ENCODE peak calls at places on chromosomes 7 and 10, in ten cellular contexts. C is stimulated activated CD4-positive, alpha-beta T cell treated with anti-CD3 and anti-CD28 coated beads, Interleukin-2, amount 100 ng/mL, for 24 hours; Z is GF-D8; M is upper lobe of right lung; N is posterior vena cava; H is stimulated activated CD8-positive, alpha-beta memory T cell treated with anti-CD3 and anti-CD28 coated beads, Interleukin-7, amount 100 ng/mL, for 24 hours; T is A549; X is HuH-7.5; J is amniotic stem cell; B is CD4-positive, alpha-beta memory T cell. V is an unnamed sample.

GRCh38 chr7:148340881-148341280 is 249.7 kb upstream of the C7orf33 start:
- DNase-seq in J (no peak), C (no peak), T (no peak), X (no peak), M (no peak), H (no peak), N (no peak), B (no peak), Z (no peak), V (no peak)

GRCh38 chr7:101875215-101875846 is 57.9 kb downstream of the CUX1 start:
- DNase-seq in B (no peak), Z (no peak), T (no peak), C (no peak), X (no peak), N (no peak), H (no peak), M (no peak), J (no peak), V (no peak)

GRCh38 chr7:135771961-135772638 is 23.5 kb upstream of the FAM180A start:
- DNase-seq in M (no peak), B (no peak), X (no peak), N (no peak), J (no peak), T (no peak), Z (peak; percentile 11), H (no peak), C (no peak), V (peak; percentile 54)

GRCh38 chr10:87861566-87861952 is 1.8 kb downstream of the KLLN start:
- DNase-seq in T (no peak), X (peak; percentile 73), J (no peak), B (no peak), H (no peak), M (peak; percentile 88), N (peak; percentile 89), C (peak; percentile 32), Z (peak; percentile 53), V (no peak)

GRCh38 chr10:124339119-124339807 is 79.5 kb downstream of the OAT start:
- DNase-seq in H (no peak), X (no peak), B (no peak), J (no peak), Z (no peak), N (peak; percentile 58), C (no peak), M (peak; percentile 52), T (no peak), V (no peak)

GRCh38 chr7:102193806-102194205 is 92.9 kb upstream of the SH2B2 start:
- DNase-seq in Z (no peak), M (no peak), C (no peak), B (no peak), N (no peak), X (no peak), J (no peak), H (no peak), T (no peak), V (peak; percentile 29)

GRCh38 chr10:34256216-34256615 is 558.9 kb downstream of the PARD3 start:
- DNase-seq in C (no peak), N (no peak), T (no peak), X (no peak), J (no peak), B (no peak), M (no peak), Z (no peak), H (no peak), V (no peak)

GRCh38 chr7:15780271-15780670 is 93.8 kb upstream of the MEOX2 start:
- DNase-seq in M (no peak), C (no peak), Z (no peak), T (no peak), N (no peak), B (no peak), H (no peak), X (no peak), J (no peak), V (peak; percentile 35)

GRCh38 chr10:49745756-49746155 is 16.4 kb downstream of the OGDHL start:
- DNase-seq in T (no peak), Z (no peak), N (no peak), B (no peak), M (no peak), J (no peak), C (no peak), H (no peak), X (no peak), V (no peak)

GRCh38 chr10:82813856-82814255 is 938.9 kb downstream of the NRG3 start:
- DNase-seq in N (no peak), C (no peak), B (no peak), T (no peak), Z (no peak), J (no peak), H (no peak), M (no peak), X (no peak), V (no peak)

GRCh38 chr7:135755351-135755753 is 6.7 kb upstream of the FAM180A start:
- DNase-seq in T (no peak), H (no peak), B (no peak), Z (no peak), C (no peak), M (no peak), N (no peak), J (no peak), X (no peak), V (no peak)

GRCh38 chr10:29646238-29646902 is 11.6 kb upstream of the SVIL start:
- DNase-seq in X (no peak), J (peak; percentile 80), H (no peak), T (no peak), B (no peak), N (no peak), M (no peak), C (no peak), Z (no peak), V (peak; percentile 61)

GRCh38 chr7:16347461-16348192 is 73.7 kb downstream of the CRPPA start:
- DNase-seq in M (no peak), N (no peak), B (no peak), J (no peak), Z (peak; percentile 53), T (no peak), H (no peak), C (no peak), X (no peak), V (no peak)

GRCh38 chr7:157009778-157010587 is 480 bp downstream of the MNX1 start:
- DNase-seq in Z (no peak), T (peak; percentile 60), B (no peak), H (no peak), M (no peak), N (no peak), J (no peak), C (no peak), X (no peak), V (peak; percentile 55)

GRCh38 chr7:37683263-37684120 is at the start of gene GPR141:
- DNase-seq in Z (peak; percentile 96), X (no peak), J (no peak), N (no peak), C (no peak), B (no peak), H (no peak), M (no peak), T (no peak), V (peak; percentile 88)

GRCh38 chr10:132410779-132411532 is 14.0 kb downstream of the PWWP2B start:
- DNase-seq in C (no peak), N (no peak), M (no peak), H (no peak), T (no peak), J (no peak), X (no peak), B (no peak), Z (no peak), V (no peak)

GRCh38 chr10:77899080-77899477 is 27.5 kb downstream of the DLG5 start:
- DNase-seq in N (no peak), Z (peak; percentile 41), X (no peak), M (no peak), J (peak; percentile 25), B (no peak), C (no peak), T (no peak), H (no peak), V (peak; percentile 75)

GRCh38 chr7:42232275-42232674 is 4.7 kb downstream of the GLI3 start:
- DNase-seq in C (no peak), J (no peak), M (no peak), B (no peak), N (no peak), Z (no peak), H (no peak), T (no peak), X (no peak), V (peak; percentile 91)

GRCh38 chr10:7611909-7612308 is 54.9 kb downstream of the ITIH5 start:
- DNase-seq in C (no peak), N (no peak), M (no peak), H (no peak), X (no peak), Z (no peak), B (no peak), T (no peak), J (no peak), V (no peak)

GRCh38 chr7:78587443-78588044 is 789.0 kb downstream of the PHTF2 start:
- DNase-seq in X (no peak), J (no peak), N (no peak), H (no peak), M (no peak), C (no peak), B (no peak), T (peak; percentile 4), Z (no peak), V (no peak)

GRCh38 chr7:124276005-124276606 is 243.2 kb upstream of the TMEM229A start:
- DNase-seq in T (peak; percentile 1), C (peak; percentile 5), H (no peak), B (no peak), N (no peak), M (no peak), Z (no peak), J (no peak), X (no peak), V (peak; percentile 48)

GRCh38 chr7:37354661-37355131 is 94.0 kb downstream of the ELMO1 start:
- DNase-seq in M (peak; percentile 73), T (no peak), C (peak; percentile 67), B (peak; percentile 74), X (peak; percentile 20), Z (peak; percentile 99), N (peak; percentile 91), H (no peak), J (no peak), V (peak; percentile 91)

GRCh38 chr10:48493083-48493871 is 111.6 kb downstream of the ARHGAP22 start:
- DNase-seq in T (no peak), M (peak; percentile 74), Z (peak; percentile 47), X (no peak), H (no peak), C (no peak), B (no peak), N (no peak), J (no peak), V (no peak)

GRCh38 chr7:157704365-157704764 is 367.6 kb downstream of the DNAJB6 start:
- DNase-seq in T (no peak), N (peak; percentile 34), H (no peak), C (no peak), Z (no peak), X (no peak), M (no peak), J (no peak), B (no peak), V (no peak)

GRCh38 chr7:150451097-150451793 is 815 bp downstream of the GIMAP8 start:
- DNase-seq in N (peak; percentile 90), H (no peak), J (no peak), Z (no peak), B (peak; percentile 74), C (peak; percentile 73), M (no peak), X (no peak), T (no peak), V (no peak)

GRCh38 chr7:103915958-103916357 is 73.5 kb downstream of the RELN start:
- DNase-seq in M (no peak), X (no peak), N (no peak), B (no peak), Z (no peak), C (no peak), J (no peak), T (no peak), H (no peak), V (peak; percentile 86)

GRCh38 chr7:83550100-83550499 is 98.8 kb downstream of the SEMA3E start:
- DNase-seq in N (no peak), M (no peak), T (no peak), C (no peak), B (no peak), J (peak; percentile 62), Z (no peak), H (no peak), X (no peak), V (peak; percentile 41)

GRCh38 chr10:49281461-49281860 is 17.5 kb upstream of the C10orf71 start:
- DNase-seq in C (peak; percentile 15), H (no peak), Z (no peak), N (no peak), B (no peak), J (no peak), M (peak; percentile 52), T (no peak), X (no peak), V (no peak)

V was measured in Daoy.